ENCODE peak calls at places on chromosomes 2 and 18, in five cellular contexts. B, C, Z, P and K are unnamed samples.

GRCh38 chr2:230913406-230913805 is 11.6 kb downstream of the GPR55 start:
- DNase-seq in B (no peak), C (peak; percentile 58), P (no peak), Z (peak; percentile 77), K (no peak)

GRCh38 chr2:120395686-120396518 is 50.0 kb downstream of the INHBB start:
- DNase-seq in Z (no peak), B (no peak), C (no peak), P (peak; percentile 40), K (no peak)

GRCh38 chr2:228869601-228870264 is 401.4 kb downstream of the PID1 start:
- DNase-seq in P (no peak), C (no peak), B (no peak), Z (no peak), K (no peak)

GRCh38 chr18:32289480-32290075 is 99.7 kb downstream of the MEP1B start:
- DNase-seq in B (no peak), P (no peak), Z (no peak), C (peak; percentile 47), K (peak; percentile 67)

GRCh38 chr18:70337139-70337972 is 48.5 kb downstream of the SOCS6 start:
- DNase-seq in Z (no peak), C (no peak), P (no peak), B (no peak), K (peak; percentile 88)

GRCh38 chr18:63869851-63870250 is 17.7 kb upstream of the SERPINB2 start:
- DNase-seq in C (no peak), Z (no peak), B (no peak), P (no peak), K (no peak)

GRCh38 chr2:136801628-136802027 is 36.3 kb downstream of the THSD7B start:
- DNase-seq in Z (no peak), C (no peak), P (no peak), B (no peak), K (no peak)

GRCh38 chr18:36455931-36456330 is 158.4 kb downstream of the FHOD3 start:
- DNase-seq in P (no peak), B (no peak), Z (no peak), C (no peak), K (no peak)

GRCh38 chr2:88090446-88091283 is 23.0 kb downstream of the SMYD1 start:
- DNase-seq in C (peak; percentile 66), P (no peak), Z (no peak), B (no peak), K (no peak)

GRCh38 chr2:235968616-235969324 is 199.4 kb downstream of the GBX2 start:
- DNase-seq in P (no peak), B (peak; percentile 64), C (no peak), Z (peak; percentile 41), K (no peak)

GRCh38 chr2:109466674-109467575 is 146.8 kb downstream of the SEPTIN10 start:
- DNase-seq in B (no peak), P (no peak), Z (peak; percentile 19), C (no peak), K (peak; percentile 36)

GRCh38 chr2:36951574-36951973 is 14.8 kb downstream of the STRN start:
- DNase-seq in Z (no peak), C (no peak), B (no peak), P (no peak), K (peak; percentile 2)

GRCh38 chr2:10202136-10202535 is 79.6 kb downstream of the RRM2 start:
- DNase-seq in Z (no peak), C (no peak), P (no peak), B (no peak), K (peak; percentile 10)

GRCh38 chr18:2971741-2972552 is 41.0 kb downstream of the LPIN2 start:
- DNase-seq in P (no peak), Z (peak; percentile 69), C (peak; percentile 88), B (peak; percentile 34), K (peak; percentile 43)

GRCh38 chr2:74867841-74868658 is 34.1 kb downstream of the HK2 start:
- DNase-seq in Z (no peak), C (no peak), B (peak; percentile 23), P (no peak), K (peak; percentile 91)

GRCh38 chr2:215429424-215429823 is 6.4 kb downstream of the FN1 start:
- DNase-seq in Z (no peak), P (no peak), C (no peak), B (no peak), K (no peak)

GRCh38 chr2:47265751-47266231 is 110.7 kb upstream of the STPG4 start:
- DNase-seq in P (no peak), C (no peak), Z (peak; percentile 9), B (no peak), K (no peak)

GRCh38 chr2:10254373-10255188 is 48.1 kb upstream of the HPCAL1 start:
- DNase-seq in B (peak; percentile 10), Z (peak; percentile 33), C (no peak), P (no peak), K (peak; percentile 28)

GRCh38 chr2:23436346-23437099 is 51.5 kb downstream of the KLHL29 start:
- DNase-seq in P (no peak), B (no peak), C (peak; percentile 65), Z (peak; percentile 68), K (no peak)

GRCh38 chr2:3493610-3493997 is 25.7 kb downstream of the ADI1 start:
- DNase-seq in B (peak; percentile 46), P (peak; percentile 69), C (no peak), Z (no peak), K (peak; percentile 61)

GRCh38 chr18:47817017-47817911 is 113.2 kb downstream of the SMAD2 start:
- DNase-seq in B (no peak), P (no peak), C (no peak), Z (no peak), K (no peak)

GRCh38 chr2:12300927-12301326 is 415.8 kb upstream of the TRIB2 start:
- DNase-seq in Z (no peak), P (no peak), C (no peak), B (no peak), K (no peak)